ENCODE peak calls at places on chromosomes 16 and 17, in four cellular contexts. J is fibroblast of lung, O is astrocyte of the cerebellum, A is hepatocyte. F is an unnamed sample.
A peak's percentile ranks its signal among the peaks of the same experiment; 100 is the strongest.

GRCh38 chr16:68062910-68063393 is 22.2 kb upstream of the NFATC3 start:
- DNase-seq in J (no peak), O (no peak), A (no peak), F (no peak)

GRCh38 chr16:30805370-30806169 is 18.6 kb upstream of the ZNF629 start:
- DNase-seq in J (peak; percentile 83), O (no peak), A (peak; percentile 93), F (no peak)

GRCh38 chr16:49934557-49935260 is 78.8 kb upstream of the ZNF423 start:
- DNase-seq in J (no peak), O (no peak), A (no peak), F (no peak)

GRCh38 chr16:80557037-80557436 is 16.2 kb downstream of the DYNLRB2 start:
- DNase-seq in J (no peak), O (no peak), A (no peak), F (no peak)

GRCh38 chr17:40317880-40318834 is 9.2 kb downstream of the RARA start:
- DNase-seq in J (peak; percentile 94), O (peak; percentile 88), A (peak; percentile 99), F (peak; percentile 78)

GRCh38 chr17:12510535-12510934 is 155.2 kb upstream of the MYOCD start:
- DNase-seq in J (peak; percentile 43), O (no peak), A (no peak), F (no peak)

GRCh38 chr16:8655184-8655717 is 19.2 kb upstream of the ABAT start:
- DNase-seq in J (peak; percentile 39), O (no peak), A (peak; percentile 58), F (no peak)

GRCh38 chr16:50305441-50306061 is 39.2 kb downstream of the ADCY7 start:
- DNase-seq in J (no peak), O (no peak), A (no peak), F (no peak)

GRCh38 chr17:49333806-49334205 is 28.2 kb downstream of the ZNF652 start:
- DNase-seq in J (peak; percentile 51), O (no peak), A (no peak), F (no peak)

GRCh38 chr17:80908776-80909175 is 82.9 kb upstream of the CHMP6 start:
- DNase-seq in J (no peak), O (no peak), A (no peak), F (no peak)

GRCh38 chr17:19579867-19580565 is 46.4 kb downstream of the SLC47A1 start:
- DNase-seq in J (no peak), O (no peak), A (no peak), F (no peak)

GRCh38 chr16:86604436-86605220 is 26.3 kb downstream of the FOXL1 start:
- DNase-seq in J (no peak), O (no peak), A (no peak), F (no peak)

GRCh38 chr16:50276128-50276444 is 9.7 kb downstream of the ADCY7 start:
- DNase-seq in J (no peak), O (no peak), A (no peak), F (no peak)

GRCh38 chr17:80187493-80187892 is 17.7 kb downstream of the CARD14 start:
- DNase-seq in J (peak; percentile 38), O (no peak), A (no peak), F (no peak)

GRCh38 chr16:55294947-55295346 is 29.1 kb upstream of the IRX6 start:
- DNase-seq in J (no peak), O (no peak), A (peak; percentile 26), F (no peak)

GRCh38 chr17:16976686-16977550 is 5.0 kb upstream of the TNFRSF13B start:
- DNase-seq in J (no peak), O (no peak), A (no peak), F (no peak)

GRCh38 chr16:71610936-71611871 is 14.8 kb upstream of the MARVELD3 start:
- DNase-seq in J (peak; percentile 43), O (no peak), A (peak; percentile 88), F (peak; percentile 16)

DNA sequence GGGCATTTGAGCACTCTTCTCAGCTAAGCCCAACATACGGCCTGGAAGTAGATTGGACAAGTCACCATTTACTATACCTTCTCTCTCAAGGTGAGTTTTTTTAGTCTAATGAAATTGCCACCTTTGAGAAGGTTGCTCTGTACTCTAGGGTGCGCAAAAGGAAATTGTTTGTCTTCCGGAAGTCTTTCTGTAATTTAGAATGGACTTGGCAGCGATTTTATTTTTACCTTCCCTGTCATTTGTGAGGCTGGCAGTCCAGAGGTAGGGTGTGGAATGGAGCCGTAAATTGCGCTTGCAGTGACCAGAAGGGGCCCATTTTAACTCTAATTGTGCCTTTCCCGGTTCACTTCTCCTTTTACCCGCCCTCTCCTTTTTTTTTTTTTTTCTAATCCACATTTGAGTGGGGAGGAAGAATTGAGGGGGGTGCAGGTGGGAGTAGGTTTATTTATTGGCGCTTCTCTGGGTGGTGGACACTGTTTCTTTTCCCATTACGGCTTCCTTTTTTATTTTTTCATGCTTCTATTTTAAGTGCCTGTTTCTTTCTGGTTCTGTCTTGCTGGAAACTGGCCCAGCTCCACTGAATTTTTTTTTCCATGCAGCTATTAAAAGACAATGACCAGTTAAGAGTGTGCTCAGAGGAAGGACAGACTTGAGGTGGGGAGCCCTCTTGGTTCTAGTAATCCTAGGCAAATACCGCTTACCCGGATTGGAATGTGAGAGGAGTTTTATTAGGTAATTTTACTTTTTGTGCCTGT is 89.7 kb upstream of the CLEC18A start:
- DNase-seq in J (peak; percentile 66), O (peak; percentile 52), A (peak; percentile 57), F (no peak)
- H3K4me3 ChIP-seq in J (no peak overlapping the region), O (no peak overlapping the region), A (no peak overlapping the region), F (no peak overlapping the region)

DNA sequence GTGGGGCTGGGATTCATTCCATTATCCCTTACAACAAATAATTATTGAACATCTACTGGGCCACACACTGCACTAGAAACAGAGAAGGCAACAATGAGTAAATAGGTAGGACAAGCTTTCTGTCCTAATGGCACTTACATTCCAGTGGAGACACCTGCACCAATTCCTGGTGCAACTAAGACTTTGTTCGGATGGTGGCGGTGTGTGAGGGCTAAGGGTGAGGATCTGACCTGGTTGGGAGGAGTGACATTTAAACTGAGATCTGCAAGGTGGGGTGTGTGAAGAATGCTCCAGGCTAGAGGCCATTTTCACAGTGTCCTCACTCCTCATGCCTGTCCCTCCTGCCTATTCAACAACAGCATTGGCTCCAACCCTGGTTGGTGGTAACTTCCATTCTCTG is 510.0 kb downstream of the XYLT1 start:
- DNase-seq in J (no peak), O (no peak), A (no peak), F (no peak)
- TF ChIP-seq CTCF in J (no peak), O (no peak), A (no peak), F (no peak)

DNA sequence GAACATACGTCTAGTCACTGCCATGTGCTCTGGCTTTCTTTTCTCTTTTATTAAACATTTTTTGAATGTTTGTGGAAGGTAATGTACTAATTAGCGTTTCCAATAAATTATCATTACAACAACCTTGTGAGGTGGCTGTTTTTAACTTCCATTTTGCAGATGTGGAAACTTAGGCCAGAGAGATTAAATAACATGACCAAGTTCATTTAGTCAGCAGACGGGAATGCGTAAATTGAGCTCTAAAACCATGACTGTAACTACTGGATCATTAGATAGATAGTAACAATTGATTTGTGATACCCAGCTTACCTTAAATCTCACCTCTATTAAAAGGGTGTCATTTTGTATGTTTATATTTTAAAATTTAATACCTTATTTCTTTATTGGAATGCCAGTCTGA is 49.4 kb downstream of the RABEP1 start:
- DNase-seq in J (peak; percentile 12), O (no peak), A (no peak), F (no peak)
- H3K4me3 ChIP-seq in J (no peak overlapping the region), O (no peak overlapping the region), A (no peak overlapping the region), F (no peak overlapping the region)

GRCh38 chr16:19555186-19555937 is at the start of gene VPS35L:
- DNase-seq in J (peak; percentile 99), O (peak; percentile 99), A (peak; percentile 99), F (peak; percentile 96)

GRCh38 chr16:19559242-19559910 is 3.9 kb downstream of the VPS35L start:
- DNase-seq in J (peak; percentile 81), O (peak; percentile 48), A (peak; percentile 78), F (peak; percentile 52)

GRCh38 chr16:19560078-19560477 is 4.6 kb downstream of the VPS35L start:
- DNase-seq in J (no peak), O (no peak), A (no peak), F (no peak)

GRCh38 chr16:19555938-19556778 is 655 bp downstream of the VPS35L start:
- DNase-seq in J (peak; percentile 39), O (no peak), A (peak; percentile 72), F (peak; percentile 12)
- TF ChIP-seq CTCF in J (peak; percentile 18), O (peak; percentile 15), A (no peak), F (peak; percentile 23)

DNA sequence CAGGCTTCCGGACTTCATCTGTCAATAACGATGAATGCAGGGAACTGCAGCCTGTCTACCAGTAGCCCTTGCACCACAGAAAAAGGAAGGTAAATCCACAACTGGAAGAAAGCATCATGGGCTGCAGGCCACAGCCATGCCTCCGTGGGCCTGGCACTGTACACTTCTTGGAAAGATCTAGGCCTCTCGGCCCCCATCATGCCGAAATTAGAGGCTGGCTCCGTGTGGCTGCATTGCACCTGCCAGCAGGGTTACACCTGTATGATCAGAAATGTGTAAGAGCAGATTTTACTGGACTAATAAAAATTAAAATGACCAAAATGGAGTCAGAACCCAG is 52.2 kb downstream of the SDK2 start:
- DNase-seq in J (no peak), O (no peak), A (no peak), F (no peak)
- H3K4me3 ChIP-seq in J (no peak overlapping the region), O (no peak overlapping the region), A (no peak overlapping the region), F (no peak overlapping the region)

GRCh38 chr17:30821751-30822723 is 2.5 kb downstream of the CRLF3 start:
- DNase-seq in J (no peak), O (no peak), A (no peak), F (no peak)
- TF ChIP-seq CTCF in J (no peak), O (no peak), A (no peak), F (no peak)

GRCh38 chr17:61456688-61457225 is 4.5 kb downstream of the TBX4 start:
- DNase-seq in J (no peak), O (no peak), A (no peak), F (no peak)
- H3K4me3 ChIP-seq in J (peak overlapping the region; percentile 68), O (no peak overlapping the region), A (peak overlapping the region; percentile 16), F (peak overlapping the region; percentile 23)